ENCODE peak calls at places on chromosomes 11 and 22, in nine cellular contexts. T is MM.1S; M is WTC11; Q is CD8-positive, alpha-beta T cell; W is A549; N is RWPE1; G is AG04449; K is MCF 10A; V is kidney epithelial cell. S is an unnamed sample.

GRCh38 chr11:26319906-26320305 is 12.0 kb upstream of the ANO3 start:
- DNase-seq in G (no peak), N (no peak), T (no peak), W (no peak), M (peak; percentile 22), Q (no peak), V (no peak), K (peak; percentile 51), S (no peak)

GRCh38 chr22:43885319-43885671 is 6.5 kb downstream of the PNPLA5 start:
- DNase-seq in Q (no peak), M (no peak), V (no peak), G (no peak), T (no peak), N (no peak), W (no peak), K (no peak), S (no peak)

GRCh38 chr22:32119568-32120235 is 39.4 kb downstream of the C22orf42 start:
- DNase-seq in Q (no peak), K (no peak), T (no peak), G (no peak), M (no peak), W (no peak), N (no peak), V (no peak), S (no peak)

GRCh38 chr11:2444301-2445106 is at the start of the genes KCNQ1 and TRPM5:
- DNase-seq in N (peak; percentile 63), K (no peak), G (no peak), W (peak; percentile 28), M (peak; percentile 82), T (peak; percentile 87), V (no peak), Q (peak; percentile 78), S (peak; percentile 67)

GRCh38 chr22:29623553-29624169 is 20.2 kb downstream of the NF2 start:
- DNase-seq in G (no peak), W (no peak), K (no peak), Q (no peak), N (no peak), T (no peak), M (no peak), V (no peak), S (no peak)

GRCh38 chr22:50292643-50293440 is 14.6 kb downstream of the PLXNB2 start:
- DNase-seq in V (no peak), N (no peak), Q (no peak), M (no peak), W (no peak), K (no peak), G (no peak), T (no peak), S (no peak)

GRCh38 chr11:103737791-103738190 is 298.6 kb upstream of the DDI1 start:
- DNase-seq in W (no peak), T (no peak), Q (no peak), V (no peak), M (no peak), N (no peak), G (no peak), K (no peak), S (no peak)

GRCh38 chr11:87223816-87224215 is 186.1 kb downstream of the TMEM135 start:
- DNase-seq in K (no peak), W (no peak), G (no peak), Q (no peak), M (no peak), T (no peak), N (no peak), V (no peak), S (no peak)

GRCh38 chr11:96393753-96394348 is 4.0 kb downstream of the JRKL start:
- DNase-seq in K (peak; percentile 53), V (no peak), N (peak; percentile 20), G (no peak), M (no peak), W (peak; percentile 43), T (peak; percentile 61), Q (no peak), S (peak; percentile 32)

GRCh38 chr11:122850076-122850631 is 11.9 kb downstream of the CRTAM start:
- DNase-seq in T (no peak), N (no peak), V (peak; percentile 58), Q (peak; percentile 60), K (peak; percentile 13), M (no peak), G (no peak), W (no peak), S (no peak)

GRCh38 chr11:763073-763463 is 14.2 kb downstream of the GATD1 start:
- DNase-seq in Q (no peak), V (no peak), N (peak; percentile 69), G (no peak), K (peak; percentile 67), W (no peak), M (peak; percentile 61), T (peak; percentile 1), S (no peak)

GRCh38 chr11:36774603-36775002 is 176.6 kb upstream of the RAG2 start:
- DNase-seq in Q (no peak), M (no peak), G (no peak), K (peak; percentile 83), V (no peak), T (no peak), N (peak; percentile 76), W (no peak), S (no peak)

DNA sequence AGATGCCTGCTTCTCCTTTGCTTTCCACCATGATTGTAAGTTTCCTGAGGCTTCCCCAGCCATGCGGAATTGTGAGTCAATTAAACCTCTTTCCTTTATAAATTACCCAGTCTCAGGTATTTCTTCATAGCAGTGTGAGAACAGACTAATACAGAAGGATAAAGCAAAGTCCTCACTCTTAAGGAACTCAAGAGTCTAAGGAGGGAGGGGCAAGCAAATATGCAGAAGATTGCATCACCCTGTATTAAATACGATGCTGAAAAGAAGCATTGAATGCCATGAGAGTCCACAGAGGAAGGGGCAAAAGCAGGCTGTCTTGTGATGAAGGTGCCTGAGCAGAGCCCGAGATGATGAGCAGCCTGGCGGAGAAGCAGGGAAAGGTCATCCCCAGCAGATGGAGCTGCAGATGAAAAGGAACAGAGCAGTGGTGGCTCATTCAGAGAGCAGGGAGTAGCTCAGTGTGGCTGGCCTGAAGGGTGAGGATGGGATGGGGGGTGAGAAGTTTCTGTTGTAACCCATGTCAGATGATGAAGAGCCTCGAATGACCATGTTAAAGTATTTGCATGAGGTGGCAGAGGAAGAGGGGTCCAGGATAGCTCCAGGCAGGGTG is 6.3 kb upstream of the IZUMO1R start:
- DNase-seq in Q (no peak), T (no peak), M (no peak), W (no peak), K (no peak), V (no peak), G (no peak), N (no peak), S (no peak)
- TF ChIP-seq CTCF in Q (no peak), T (no peak), M (no peak), W (no peak), K (no peak), V (no peak), G (peak; percentile 10), N (no peak), S (no peak)

GRCh38 chr22:22992474-22992873 is 77.8 kb upstream of the GNAZ start:
- DNase-seq in W (no peak), G (no peak), V (no peak), N (no peak), K (no peak), Q (no peak), M (no peak), T (no peak), S (no peak)
- TF ChIP-seq CTCF in W (no peak), G (no peak), V (no peak), N (no peak), K (no peak), Q (no peak), M (no peak), T (no peak), S (no peak)

GRCh38 chr11:15923169-15923568 is 433.2 kb downstream of the SOX6 start:
- DNase-seq in G (no peak), W (no peak), V (no peak), Q (no peak), T (no peak), M (no peak), K (peak; percentile 17), N (peak; percentile 18), S (no peak)
- TF ChIP-seq CTCF in G (peak; percentile 25), W (no peak), V (no peak), Q (no peak), T (no peak), M (no peak), K (no peak), N (no peak), S (no peak)

GRCh38 chr22:49024775-49025440 is 802.8 kb downstream of the BRD1 start:
- DNase-seq in V (no peak), M (no peak), K (no peak), N (no peak), W (no peak), Q (no peak), G (no peak), T (no peak), S (no peak)

GRCh38 chr22:49028111-49028510 is 799.6 kb downstream of the BRD1 start:
- DNase-seq in V (no peak), N (no peak), K (no peak), G (no peak), W (no peak), Q (no peak), M (no peak), T (no peak), S (no peak)

GRCh38 chr22:49027122-49027670 is 800.5 kb downstream of the BRD1 start:
- DNase-seq in V (no peak), N (no peak), W (no peak), T (no peak), K (no peak), G (no peak), Q (no peak), M (no peak), S (no peak)

GRCh38 chr22:49025791-49026475 is 801.7 kb downstream of the BRD1 start:
- DNase-seq in T (no peak), M (no peak), V (no peak), W (no peak), K (no peak), Q (no peak), G (no peak), N (no peak), S (no peak)

DNA sequence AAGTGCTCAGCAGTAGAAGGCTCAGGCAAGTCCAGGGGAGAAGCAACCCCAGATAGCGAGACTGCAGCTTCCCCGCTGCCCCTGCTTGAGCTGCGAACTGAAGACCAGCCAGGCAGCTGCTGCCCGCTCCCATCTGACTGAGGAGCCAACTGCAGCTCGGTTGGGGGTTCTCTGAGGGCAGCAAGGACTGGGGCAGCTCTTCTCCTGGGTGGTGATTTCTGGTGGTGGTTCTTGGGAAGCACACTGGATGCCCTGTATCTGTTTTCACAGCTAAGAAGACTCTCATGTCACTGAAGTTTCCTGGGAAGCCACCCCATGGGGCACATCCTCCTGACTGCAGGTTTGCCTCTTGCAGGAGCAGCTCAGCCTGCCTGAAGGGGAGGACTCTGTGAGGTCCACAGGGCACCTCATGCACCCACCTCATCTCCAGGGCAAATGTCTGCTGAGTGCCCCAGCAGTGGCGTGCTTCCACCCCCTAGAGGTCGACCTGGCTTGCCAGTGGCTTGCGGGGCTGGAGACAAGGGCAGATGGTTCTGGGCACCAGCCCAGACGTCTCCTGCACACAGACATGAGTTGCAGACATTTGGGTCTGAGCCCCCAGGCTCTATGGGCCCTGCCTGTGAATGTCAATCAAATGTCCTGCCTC is 801.1 kb downstream of the BRD1 start:
- DNase-seq in Q (no peak), M (peak; percentile 55), V (no peak), W (peak; percentile 12), K (no peak), G (no peak), T (no peak), N (no peak), S (no peak)
- TF ChIP-seq CTCF in Q (no peak), M (no peak), V (no peak), W (peak; percentile 10), K (no peak), G (no peak), T (no peak), N (no peak), S (peak; percentile 5)

GRCh38 chr11:45083544-45084087 is 62.8 kb upstream of the PRDM11 start:
- DNase-seq in Q (no peak), T (no peak), W (peak; percentile 33), G (no peak), K (peak; percentile 39), N (peak; percentile 20), V (no peak), M (peak; percentile 75), S (no peak)
- TF ChIP-seq CTCF in Q (no peak), T (peak; percentile 37), W (peak; percentile 44), G (peak; percentile 37), K (peak; percentile 24), N (no peak), V (peak; percentile 48), M (no peak), S (no peak)